ENCODE peak calls at places on chromosomes 7 and 10, in seven cellular contexts. G, Z, O, R, U, E and B are unnamed samples.

GRCh38 chr10:111083222-111084095 is 6.6 kb downstream of the ADRA2A start:
- DNase-seq in G (peak; percentile 48), E (no peak), O (peak; percentile 21), U (no peak), Z (no peak), R (no peak), B (peak; percentile 77)

GRCh38 chr7:12674861-12675260 is 12.6 kb upstream of the ARL4A start:
- DNase-seq in R (peak; percentile 57), E (no peak), O (peak; percentile 73), Z (no peak), U (peak; percentile 7), G (no peak), B (no peak)

GRCh38 chr7:1920266-1920681 is 250.2 kb downstream of the ELFN1 start:
- DNase-seq in O (no peak), Z (no peak), E (no peak), G (no peak), R (no peak), U (peak; percentile 21), B (no peak)

GRCh38 chr10:86339226-86339865 is 27.2 kb downstream of the GRID1 start:
- DNase-seq in R (no peak), G (no peak), U (no peak), E (no peak), O (no peak), Z (no peak), B (no peak)

GRCh38 chr7:44867073-44867990 is 18.0 kb downstream of the PURB start:
- DNase-seq in E (no peak), R (peak; percentile 77), O (no peak), G (no peak), U (no peak), Z (peak; percentile 61), B (no peak)

GRCh38 chr10:61869276-61869675 is 32.2 kb upstream of the ARID5B start:
- DNase-seq in Z (no peak), G (no peak), O (no peak), U (no peak), E (no peak), R (no peak), B (no peak)

GRCh38 chr10:97888641-97889262 is 39.1 kb downstream of the GOLGA7B start:
- DNase-seq in O (peak; percentile 93), U (no peak), E (no peak), Z (no peak), R (peak; percentile 78), G (no peak), B (no peak)

GRCh38 chr7:149476791-149477190 is 15.9 kb upstream of the ZNF777 start:
- DNase-seq in U (no peak), G (no peak), E (no peak), Z (no peak), R (no peak), O (no peak), B (no peak)

GRCh38 chr10:48448796-48449195 is 142.3 kb downstream of the MAPK8 start:
- DNase-seq in Z (no peak), R (peak; percentile 63), E (no peak), U (no peak), G (no peak), O (no peak), B (no peak)

GRCh38 chr10:125788156-125789034 is 12.8 kb upstream of the MMP21 start:
- DNase-seq in O (peak; percentile 69), G (no peak), Z (no peak), E (no peak), U (no peak), R (peak; percentile 4), B (no peak)

GRCh38 chr10:71266147-71266917 is 52.7 kb upstream of the SLC29A3 start:
- DNase-seq in G (peak; percentile 78), Z (no peak), O (no peak), R (no peak), E (no peak), U (no peak), B (no peak)

GRCh38 chr7:45591101-45591906 is 17.1 kb downstream of the ADCY1 start:
- DNase-seq in Z (no peak), U (no peak), G (peak; percentile 47), R (no peak), E (no peak), O (no peak), B (peak; percentile 84)

GRCh38 chr7:34061175-34061574 is 155.8 kb downstream of the BMPER start:
- DNase-seq in Z (no peak), U (no peak), R (peak; percentile 52), O (no peak), G (no peak), E (no peak), B (no peak)

GRCh38 chr10:119633538-119634218 is 17.5 kb upstream of the BAG3 start:
- DNase-seq in G (no peak), O (no peak), U (no peak), Z (peak; percentile 69), R (no peak), E (no peak), B (no peak)

GRCh38 chr7:99027241-99027640 is 116.7 kb downstream of the SMURF1 start:
- DNase-seq in O (no peak), U (no peak), Z (no peak), E (no peak), G (no peak), R (no peak), B (no peak)

GRCh38 chr7:159032753-159033472 is 111.8 kb downstream of the VIPR2 start:
- DNase-seq in O (peak; percentile 43), R (no peak), E (no peak), Z (no peak), G (peak; percentile 56), U (no peak), B (peak; percentile 67)

GRCh38 chr10:53401536-53401935 is 629.0 kb upstream of the MBL2 start:
- DNase-seq in Z (no peak), O (no peak), U (no peak), R (no peak), G (no peak), E (no peak), B (no peak)

GRCh38 chr10:83476211-83476610 is 663.1 kb upstream of the GHITM start:
- DNase-seq in G (no peak), U (no peak), O (no peak), Z (no peak), R (no peak), E (no peak), B (no peak)